ENCODE peak calls at places on chromosomes 7 and 10, in five cellular contexts. D is prostate gland, A is cardiac muscle cell, H is keratinocyte, X is heart right ventricle. V is an unnamed sample.

GRCh38 chr10:78863121-78863520 is 205.6 kb upstream of the ZMIZ1 start:
- DNase-seq in D (no peak), A (no peak), X (no peak), H (no peak), V (no peak)

GRCh38 chr7:36019966-36020365 is 133.1 kb upstream of the EEPD1 start:
- DNase-seq in A (no peak), X (no peak), D (no peak), H (no peak), V (no peak)

GRCh38 chr10:102524746-102525145 is 21.0 kb downstream of the SUFU start:
- DNase-seq in H (no peak), X (no peak), D (no peak), A (no peak), V (no peak)

GRCh38 chr10:24466616-24466949 is 257.1 kb downstream of the ARHGAP21 start:
- DNase-seq in X (no peak), H (no peak), A (no peak), D (no peak), V (no peak)

GRCh38 chr10:42951486-42952251 is 125.2 kb upstream of the RET start:
- DNase-seq in X (peak; percentile 48), D (no peak), H (no peak), A (peak; percentile 40), V (peak; percentile 74)

GRCh38 chr10:96683065-96683464 is 37.2 kb downstream of the PIK3AP1 start:
- DNase-seq in X (no peak), H (no peak), A (peak; percentile 4), D (no peak), V (no peak)

GRCh38 chr10:72480861-72481260 is 126.1 kb upstream of the DNAJB12 start:
- DNase-seq in D (no peak), A (no peak), X (no peak), H (no peak), V (no peak)

GRCh38 chr7:157875230-157876179 is 538.7 kb downstream of the DNAJB6 start:
- DNase-seq in A (no peak), X (no peak), H (no peak), D (no peak), V (peak; percentile 75)

GRCh38 chr10:120394446-120394845 is 62.6 kb upstream of the PLPP4 start:
- DNase-seq in X (no peak), H (no peak), D (no peak), A (no peak), V (no peak)

DNA sequence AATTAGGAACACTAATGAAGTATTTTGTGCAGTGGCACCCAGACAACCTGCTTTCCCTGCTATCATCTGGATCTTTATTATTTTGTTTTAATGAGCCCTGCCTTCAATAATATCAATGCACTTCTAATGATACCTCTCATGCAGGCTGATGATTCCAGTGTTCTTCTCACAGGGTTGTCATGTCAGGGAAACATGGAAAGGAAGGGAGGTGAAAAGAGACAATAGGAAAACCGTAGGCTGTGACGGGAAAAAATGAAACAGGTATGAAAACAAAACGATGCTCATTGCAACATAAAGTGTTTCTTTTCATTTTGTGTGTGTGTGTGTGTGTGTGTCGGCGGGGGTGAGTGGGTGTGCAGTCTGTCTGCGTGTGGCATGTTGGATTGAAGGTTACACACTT is 102.6 kb upstream of the CTBP2 start:
- DNase-seq in H (no peak), D (no peak), X (no peak), A (no peak), V (no peak)
- H3K27ac ChIP-seq in H (peak overlapping the region; percentile 50), D (no peak overlapping the region), X (no peak overlapping the region), A (no peak overlapping the region), V (no peak overlapping the region)

GRCh38 chr7:44240983-44241510 is 40.3 kb downstream of the YKT6 start:
- DNase-seq in D (peak; percentile 76), H (no peak), A (peak; percentile 87), X (peak; percentile 70), V (peak; percentile 91)
- H3K4me3 ChIP-seq in D (no peak overlapping the region), H (no peak overlapping the region), A (no peak overlapping the region), X (no peak overlapping the region), V (no peak overlapping the region)

DNA sequence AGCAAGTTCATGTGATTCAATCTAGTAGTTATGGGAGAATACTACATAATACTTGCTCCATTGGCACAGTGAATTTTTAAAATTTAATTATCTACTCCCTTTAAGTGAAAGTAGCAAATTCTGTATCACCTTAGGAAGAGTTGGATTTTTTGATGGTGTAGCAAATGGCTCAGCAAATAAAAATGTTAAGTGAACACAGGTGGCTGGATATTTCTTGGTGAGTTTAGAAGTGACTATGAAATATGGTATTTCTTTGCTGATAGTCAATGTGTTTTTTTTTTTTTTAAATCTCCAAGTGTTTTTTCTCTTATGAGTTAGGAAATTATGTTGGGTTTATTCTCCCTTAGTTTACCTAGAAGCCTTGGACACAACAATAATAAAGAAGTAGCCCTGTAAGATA is 67.8 kb downstream of the CREM start:
- DNase-seq in A (no peak), D (no peak), X (no peak), H (no peak), V (no peak)
- H3K27ac ChIP-seq in A (peak overlapping the region; percentile 95), D (peak overlapping the region; percentile 94), X (peak overlapping the region; percentile 91), H (no peak overlapping the region), V (no peak overlapping the region)

GRCh38 chr10:33122014-33122788 is 164.2 kb upstream of the ITGB1 start:
- DNase-seq in A (peak; percentile 85), X (no peak), D (peak; percentile 16), H (no peak), V (no peak)
- H3K4me3 ChIP-seq in A (no peak overlapping the region), X (no peak overlapping the region), D (no peak overlapping the region), H (no peak overlapping the region), V (no peak overlapping the region)

GRCh38 chr7:129228633-129229032 is 3.8 kb downstream of the AHCYL2 start:
- DNase-seq in D (no peak), A (no peak), X (no peak), H (no peak), V (no peak)
- H3K27ac ChIP-seq in D (no peak overlapping the region), A (no peak overlapping the region), X (no peak overlapping the region), H (no peak overlapping the region), V (no peak overlapping the region)

GRCh38 chr7:7761340-7761973 is 43.0 kb upstream of the RPA3 start:
- DNase-seq in D (no peak), H (no peak), A (peak; percentile 63), X (no peak), V (no peak)
- H3K4me3 ChIP-seq in D (peak overlapping the region; percentile 10), H (peak overlapping the region; percentile 59), A (no peak overlapping the region), X (no peak overlapping the region), V (peak overlapping the region; percentile 84)

GRCh38 chr10:116848032-116848911 is 1.0 kb upstream of the ENO4 start:
- DNase-seq in A (no peak), X (no peak), H (no peak), D (peak; percentile 33), V (no peak)

GRCh38 chr10:116848912-116849270 is 408 bp upstream of the ENO4 start:
- DNase-seq in D (peak; percentile 8), X (no peak), A (no peak), H (no peak), V (peak; percentile 45)

GRCh38 chr10:116852246-116852645 is 2.9 kb downstream of the ENO4 start:
- DNase-seq in A (no peak), H (no peak), D (no peak), X (no peak), V (no peak)

GRCh38 chr10:116850058-116850611 is 836 bp downstream of the ENO4 start:
- DNase-seq in A (no peak), D (no peak), H (no peak), X (no peak), V (no peak)

GRCh38 chr10:116849271-116850057 is at the start of gene ENO4:
- DNase-seq in X (peak; percentile 64), A (peak; percentile 87), H (peak; percentile 19), D (peak; percentile 88), V (peak; percentile 89)
- H3K27ac ChIP-seq in X (peak within 1 kb of the TSS; percentile 56), A (peak within 1 kb of the TSS; percentile 85), H (peak within 1 kb of the TSS; percentile 29), D (peak within 1 kb of the TSS; percentile 80), V (no peak within 1 kb of the TSS)

DNA sequence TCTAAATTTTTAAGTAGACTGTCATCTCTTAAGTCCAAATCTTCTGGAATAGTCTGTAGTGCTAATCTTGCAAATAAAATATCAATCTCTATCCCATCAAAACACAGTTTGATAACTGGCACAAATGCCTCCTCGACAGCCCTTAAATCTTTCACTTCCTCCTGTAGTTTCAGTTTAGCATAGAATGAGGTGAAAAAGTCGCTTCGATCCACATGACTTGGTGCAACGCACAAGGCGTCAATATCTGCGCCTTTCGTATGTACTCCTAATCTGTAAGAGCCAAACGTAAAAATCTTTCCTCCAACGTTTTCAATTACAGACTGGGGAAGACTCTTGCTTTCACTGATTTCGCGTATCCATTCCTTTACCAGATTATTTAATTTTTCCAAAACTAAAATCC is 603 bp downstream of the PAPOLB start:
- DNase-seq in X (no peak), A (no peak), D (no peak), H (no peak), V (no peak)
- H3K4me3 ChIP-seq in X (no peak overlapping the region), A (no peak overlapping the region), D (no peak overlapping the region), H (no peak overlapping the region), V (no peak overlapping the region)

V was measured in aorta.